ENCODE peak calls at places on chromosomes 12 and 14, in seven cellular contexts. B is tibial artery; J is adrenal gland; Y is lower lobe of right lung; F is lung; I is OCI-LY7; G is CD4-positive, CD25-positive, alpha-beta regulatory T cell. R is an unnamed sample.

GRCh38 chr12:39912211-39912980 is 193.5 kb downstream of the SLC2A13 start:
- DNase-seq in B (no peak), J (peak), Y (peak), F (peak), I (no peak), G (no peak), R (peak)

GRCh38 chr14:75170797-75171196 is 5.6 kb downstream of the TMED10 start:
- DNase-seq in B (no peak), J (no peak), Y (no peak), F (no peak), I (no peak), G (no peak), R (no peak)

GRCh38 chr12:40010899-40011774 is 94.7 kb downstream of the SLC2A13 start:
- DNase-seq in B (no peak), J (peak), Y (no peak), F (peak), I (peak), G (peak), R (no peak)

GRCh38 chr14:39266589-39266870 is 32.8 kb downstream of the MIA2 start:
- DNase-seq in B (peak), J (no peak), Y (peak), F (peak), I (peak), G (no peak), R (peak)

GRCh38 chr12:117343849-117344248 is 17.6 kb downstream of the NOS1 start:
- DNase-seq in B (no peak), J (no peak), Y (no peak), F (no peak), I (no peak), G (no peak), R (no peak)

GRCh38 chr14:103260629-103261124 is 73.4 kb upstream of the EIF5 start:
- DNase-seq in B (peak), J (peak), Y (peak), F (peak), I (no peak), G (no peak), R (peak)

GRCh38 chr12:69994593-69995222 is 169.7 kb downstream of the MYRFL start:
- DNase-seq in B (no peak), J (peak), Y (no peak), F (no peak), I (no peak), G (no peak), R (no peak)

GRCh38 chr14:70602254-70602653 is 1.8 kb upstream of the MED6 start:
- DNase-seq in B (no peak), J (no peak), Y (no peak), F (no peak), I (peak), G (no peak), R (no peak)

GRCh38 chr12:124464062-124464461 is 103.3 kb downstream of the NCOR2 start:
- DNase-seq in B (no peak), J (no peak), Y (no peak), F (no peak), I (no peak), G (no peak), R (no peak)

GRCh38 chr14:32938719-32939253 is at the start of gene NPAS3:
- DNase-seq in B (peak), J (no peak), Y (no peak), F (no peak), I (no peak), G (no peak), R (peak)

GRCh38 chr12:45973526-45973925 is 16.8 kb downstream of the SCAF11 start:
- DNase-seq in B (no peak), J (no peak), Y (no peak), F (no peak), I (no peak), G (no peak), R (no peak)

GRCh38 chr14:96205994-96206392 is 1.4 kb downstream of the BDKRB2 start:
- DNase-seq in B (no peak), J (no peak), Y (no peak), F (no peak), I (no peak), G (no peak), R (no peak)

GRCh38 chr12:46608431-46609280 is 217.1 kb downstream of the SLC38A4 start:
- DNase-seq in B (no peak), J (no peak), Y (no peak), F (no peak), I (no peak), G (no peak), R (no peak)

GRCh38 chr12:130778776-130779175 is 60.3 kb downstream of the STX2 start:
- DNase-seq in B (no peak), J (no peak), Y (no peak), F (no peak), I (no peak), G (no peak), R (no peak)

DNA sequence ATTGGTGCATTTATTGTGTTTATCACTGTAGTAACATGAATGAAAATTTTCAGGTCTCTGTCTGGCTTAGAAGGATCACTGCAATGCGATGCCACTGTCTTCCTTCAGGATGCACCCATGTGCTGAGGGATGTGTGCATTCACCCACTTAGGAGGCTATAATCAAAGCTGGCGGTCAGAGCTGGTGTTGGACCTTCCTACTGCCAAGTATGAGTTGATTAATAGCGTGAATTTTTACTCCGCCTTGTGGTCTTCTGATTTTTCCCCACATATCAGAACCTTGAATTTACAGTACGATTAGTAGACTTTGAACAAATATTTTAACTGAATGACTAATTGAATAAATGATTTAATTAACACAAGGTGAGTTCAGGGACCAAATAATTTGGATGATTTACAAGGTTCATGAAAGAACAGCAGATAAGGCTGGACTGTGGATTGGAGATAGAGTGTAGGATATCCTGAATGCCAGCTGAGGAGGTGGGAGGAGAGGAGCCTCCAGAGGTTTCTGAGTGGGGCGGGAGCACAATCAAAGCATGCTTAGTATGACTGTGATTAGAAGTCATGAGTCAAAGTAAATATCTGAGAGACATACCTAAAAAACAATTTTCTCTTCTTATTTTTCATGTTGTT is 50.1 kb downstream of the RERG start:
- DNase-seq in B (no peak), J (no peak), Y (no peak), F (no peak), I (no peak), G (no peak), R (no peak)
- H3K4me3 ChIP-seq in B (no peak), J (no peak), Y (no peak), F (no peak), I (no peak), G (no peak), R (no peak)

DNA sequence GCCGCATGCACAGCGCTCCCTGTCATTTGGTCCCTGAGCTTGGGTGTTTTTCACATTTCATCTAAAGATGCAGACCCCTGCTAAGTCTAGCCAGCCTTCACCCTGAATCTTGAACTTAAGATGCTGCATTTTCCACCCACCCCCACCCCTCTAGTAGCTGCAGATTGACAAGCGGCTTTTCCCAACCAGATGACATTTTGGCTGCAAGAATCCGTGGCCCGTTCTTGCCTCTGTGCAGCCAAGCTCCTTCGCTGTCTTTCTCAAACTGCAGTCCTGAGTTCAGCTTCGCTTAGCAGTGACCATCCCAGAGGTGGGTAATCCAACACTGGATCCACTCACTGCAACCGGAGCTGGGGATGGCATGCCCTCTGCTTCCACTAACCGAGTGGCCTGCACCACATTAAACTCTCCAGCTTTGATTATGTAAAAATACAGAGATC is 757 bp upstream of the NFYB start:
- DNase-seq in B (peak), J (no peak), Y (no peak), F (peak), I (no peak), G (no peak), R (no peak)
- H3K4me3 ChIP-seq in B (peak), J (no peak), Y (peak), F (no peak), I (peak), G (no peak), R (peak)

GRCh38 chr12:59446156-59446555 is 149.7 kb upstream of the SLC16A7 start:
- DNase-seq in B (no peak), J (no peak), Y (no peak), F (no peak), I (no peak), G (no peak), R (no peak)
- H3K4me3 ChIP-seq in B (no peak), J (no peak), Y (no peak), F (no peak), I (no peak), G (no peak), R (no peak)

DNA sequence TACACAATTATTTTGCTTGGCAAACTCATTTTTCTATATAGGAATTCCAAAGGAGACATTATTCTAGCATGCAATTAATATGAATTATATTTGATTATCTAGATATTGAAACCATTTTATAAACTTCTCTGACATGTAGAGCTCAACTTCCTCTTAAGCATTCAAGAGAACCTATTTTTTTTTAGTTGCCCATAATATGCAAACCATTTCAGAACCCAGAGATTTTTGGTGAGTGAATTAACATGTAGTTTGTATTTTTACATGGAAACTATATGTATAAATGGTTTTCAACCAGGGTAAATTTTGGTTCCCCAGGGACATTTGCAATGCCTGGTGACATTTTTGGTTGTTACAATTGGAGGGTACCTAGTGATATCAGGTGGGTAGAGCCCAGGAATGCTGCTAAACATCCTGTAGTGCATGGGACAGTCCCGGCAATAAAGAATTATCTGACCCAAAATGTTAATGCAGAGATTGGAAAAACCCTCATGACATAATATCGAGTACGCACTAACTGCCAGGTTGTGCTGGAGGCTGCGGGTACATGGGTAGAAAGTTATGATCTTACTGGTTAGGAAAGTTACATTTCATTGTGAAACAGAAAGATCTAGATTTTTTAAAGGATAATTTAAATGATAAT is 338.9 kb upstream of the GARIN2 start:
- DNase-seq in B (no peak), J (no peak), Y (no peak), F (no peak), I (no peak), G (no peak), R (no peak)
- H3K4me3 ChIP-seq in B (no peak), J (no peak), Y (no peak), F (no peak), I (no peak), G (no peak), R (no peak)

R was measured in right cardiac atrium.